ENCODE peak calls at places on chromosome 6, in eight cellular contexts. Z is RWPE1; W is PC-3; E is GM12865; R is skeletal muscle cell; H is naive B cell; M is KG1; P is stimulated activated CD4-positive, alpha-beta T cell treated with anti-CD3 and anti-CD28 coated beads, Interleukin-2, amount 100 ng/mL, for 48 hours. X is an unnamed sample.

GRCh38 chr6:36701401-36701991 is 3.9 kb downstream of the RAB44 start:
- DNase-seq in Z (peak), W (peak), E (peak), R (no peak), H (no peak), M (no peak), P (no peak), X (peak)

GRCh38 chr6:170111141-170111664 is 179.7 kb downstream of the DLL1 start:
- DNase-seq in Z (no peak), W (no peak), E (no peak), R (no peak), H (no peak), M (no peak), P (no peak), X (no peak)

GRCh38 chr6:153058291-153058690 is 55.8 kb upstream of the MTRF1L start:
- DNase-seq in Z (no peak), W (peak), E (no peak), R (no peak), H (no peak), M (no peak), P (no peak), X (no peak)

GRCh38 chr6:96783307-96783706 is 54.0 kb downstream of the GPR63 start:
- DNase-seq in Z (no peak), W (no peak), E (no peak), R (no peak), H (no peak), M (no peak), P (no peak), X (no peak)

GRCh38 chr6:14945461-14946210 is 300.2 kb upstream of the JARID2 start:
- DNase-seq in Z (no peak), W (no peak), E (no peak), R (no peak), H (no peak), M (no peak), P (no peak), X (no peak)

GRCh38 chr6:146434991-146435390 is 108.6 kb upstream of the RAB32 start:
- DNase-seq in Z (no peak), W (no peak), E (no peak), R (no peak), H (no peak), M (no peak), P (no peak), X (no peak)

GRCh38 chr6:94099072-94099471 is 679.7 kb upstream of the EPHA7 start:
- DNase-seq in Z (no peak), W (no peak), E (no peak), R (no peak), H (no peak), M (no peak), P (no peak), X (no peak)

GRCh38 chr6:141833001-141833655 is 299.6 kb upstream of the GJE1 start:
- DNase-seq in Z (no peak), W (no peak), E (no peak), R (no peak), H (no peak), M (no peak), P (no peak), X (no peak)

GRCh38 chr6:72619883-72620696 is 1.8 kb upstream of the KCNQ5 start:
- DNase-seq in Z (no peak), W (no peak), E (peak), R (no peak), H (peak), M (peak), P (peak), X (peak)

GRCh38 chr6:74899416-74899815 is 306.4 kb downstream of the COL12A1 start:
- DNase-seq in Z (no peak), W (peak), E (peak), R (peak), H (no peak), M (no peak), P (no peak), X (peak)

GRCh38 chr6:106056738-106057390 is 29.3 kb upstream of the PRDM1 start:
- DNase-seq in Z (no peak), W (peak), E (no peak), R (no peak), H (no peak), M (no peak), P (no peak), X (no peak)

GRCh38 chr6:76453270-76453669 is 380.8 kb upstream of the IMPG1 start:
- DNase-seq in Z (no peak), W (no peak), E (no peak), R (no peak), H (no peak), M (no peak), P (no peak), X (no peak)

GRCh38 chr6:92753956-92754355 is 665.4 kb downstream of the EPHA7 start:
- DNase-seq in Z (no peak), W (no peak), E (no peak), R (no peak), H (no peak), M (no peak), P (no peak), X (no peak)

GRCh38 chr6:166782541-166782940 is 155.5 kb upstream of the RPS6KA2 start:
- DNase-seq in Z (no peak), W (no peak), E (no peak), R (no peak), H (no peak), M (no peak), P (no peak), X (no peak)

GRCh38 chr6:41273699-41274098 is 12.8 kb downstream of the TREM1 start:
- DNase-seq in Z (no peak), W (no peak), E (no peak), R (no peak), H (no peak), M (no peak), P (no peak), X (no peak)

GRCh38 chr6:31581511-31582229 is 554 bp downstream of the LTB start:
- DNase-seq in Z (no peak), W (no peak), E (no peak), R (no peak), H (no peak), M (peak), P (no peak), X (peak)

GRCh38 chr6:15073344-15073789 is 172.5 kb upstream of the JARID2 start:
- DNase-seq in Z (peak), W (peak), E (peak), R (no peak), H (no peak), M (no peak), P (no peak), X (no peak)

GRCh38 chr6:130365166-130366010 is 429 bp upstream of the TMEM200A start:
- DNase-seq in Z (peak), W (peak), E (peak), R (no peak), H (peak), M (no peak), P (peak), X (no peak)

GRCh38 chr6:125154184-125155135 is 887 bp downstream of the TPD52L1 start:
- DNase-seq in Z (peak), W (peak), E (peak), R (no peak), H (no peak), M (no peak), P (peak), X (no peak)

GRCh38 chr6:30152019-30152673 is 8.9 kb downstream of the TRIM10 start:
- DNase-seq in Z (no peak), W (peak), E (no peak), R (no peak), H (no peak), M (no peak), P (no peak), X (no peak)

GRCh38 chr6:130513770-130514169 is 148.0 kb downstream of the TMEM200A start:
- DNase-seq in Z (no peak), W (peak), E (peak), R (peak), H (peak), M (peak), P (no peak), X (no peak)

GRCh38 chr6:138546733-138547185 is 47.5 kb upstream of the NHSL1 start:
- DNase-seq in Z (peak), W (peak), E (peak), R (no peak), H (no peak), M (peak), P (no peak), X (peak)

GRCh38 chr6:33822575-33823395 is 19.0 kb upstream of the MLN start:
- DNase-seq in Z (peak), W (peak), E (peak), R (no peak), H (no peak), M (no peak), P (no peak), X (peak)

GRCh38 chr6:33453361-33454008 is 891 bp upstream of the ZBTB9 start:
- DNase-seq in Z (no peak), W (no peak), E (no peak), R (no peak), H (no peak), M (no peak), P (no peak), X (peak)

GRCh38 chr6:128515550-128516513 is 4.6 kb downstream of the PTPRK start:
- DNase-seq in Z (no peak), W (peak), E (no peak), R (no peak), H (no peak), M (no peak), P (no peak), X (no peak)

GRCh38 chr6:29294499-29294914 is 7.0 kb upstream of the OR14J1 start:
- DNase-seq in Z (no peak), W (no peak), E (no peak), R (no peak), H (no peak), M (no peak), P (no peak), X (no peak)

GRCh38 chr6:150835620-150836019 is 29.9 kb upstream of the MTHFD1L start:
- DNase-seq in Z (peak), W (peak), E (no peak), R (no peak), H (no peak), M (no peak), P (no peak), X (no peak)

GRCh38 chr6:5439749-5440148 is 178.4 kb downstream of the FARS2 start:
- DNase-seq in Z (no peak), W (peak), E (no peak), R (no peak), H (no peak), M (no peak), P (no peak), X (no peak)

GRCh38 chr6:127939442-127940066 is 38.7 kb upstream of the THEMIS start:
- DNase-seq in Z (no peak), W (peak), E (no peak), R (no peak), H (no peak), M (no peak), P (no peak), X (no peak)

GRCh38 chr6:105431226-105431625 is 28.3 kb upstream of the PREP start:
- DNase-seq in Z (peak), W (peak), E (peak), R (peak), H (peak), M (peak), P (peak), X (peak)

GRCh38 chr6:128118401-128118800 is 217.5 kb upstream of the THEMIS start:
- DNase-seq in Z (no peak), W (no peak), E (no peak), R (peak), H (no peak), M (no peak), P (no peak), X (no peak)